ENCODE peak calls at places on chromosomes 5 and 9, in four cellular contexts. N is K562, K is SK-N-SH, W is HepG2. S is an unnamed sample. For H3K9me3, the result is how much of the 10 kb centered on the place peaks cover.

GRCh38 chr9:14389622-14390021 is 75.7 kb upstream of the NFIB start:
- DNase-seq in W (no peak), K (no peak), N (no peak), S (no peak)

GRCh38 chr9:133074111-133074651 is 12.4 kb downstream of the CEL start:
- DNase-seq in K (no peak), W (no peak), N (no peak), S (peak)

GRCh38 chr5:120621339-120621738 is 157.2 kb downstream of the PRR16 start:
- DNase-seq in W (no peak), K (no peak), N (no peak), S (no peak)

GRCh38 chr5:81195334-81195929 is 37.7 kb upstream of the CKMT2 start:
- DNase-seq in K (peak), N (no peak), W (no peak), S (no peak)

GRCh38 chr5:169650701-169651331 is 13.7 kb downstream of the DOCK2 start:
- DNase-seq in N (peak), K (no peak), W (no peak), S (no peak)

GRCh38 chr5:139639619-139640431 is 8.3 kb upstream of the CXXC5 start:
- DNase-seq in N (no peak), W (no peak), K (peak), S (no peak)

GRCh38 chr9:15136646-15137045 is 170.4 kb downstream of the TTC39B start:
- DNase-seq in N (no peak), K (no peak), W (no peak), S (no peak)

GRCh38 chr5:115497200-115497599 is 47.4 kb downstream of the FEM1C start:
- DNase-seq in N (no peak), K (no peak), W (no peak), S (no peak)

GRCh38 chr5:155408465-155408864 is 394.9 kb downstream of the KIF4B start:
- DNase-seq in N (no peak), W (no peak), K (no peak), S (no peak)

GRCh38 chr9:79572032-79572890 is 496 bp downstream of the TLE4 start:
- DNase-seq in N (peak), K (peak), W (no peak), S (no peak)

GRCh38 chr9:129102791-129103594 is 7.6 kb downstream of the CRAT start:
- DNase-seq in K (peak), N (peak), W (peak), S (no peak)

GRCh38 chr5:10701567-10702039 is 59.4 kb downstream of the DAP start:
- DNase-seq in W (peak), K (peak), N (peak), S (no peak)

GRCh38 chr5:138454121-138454520 is 11.2 kb upstream of the EGR1 start:
- DNase-seq in N (no peak), K (no peak), W (no peak), S (no peak)

GRCh38 chr5:45335978-45336377 is 360.2 kb downstream of the HCN1 start:
- DNase-seq in K (no peak), W (no peak), N (no peak), S (no peak)

GRCh38 chr9:4508907-4509589 is 18.8 kb downstream of the SLC1A1 start:
- DNase-seq in N (no peak), W (no peak), K (no peak), S (no peak)

GRCh38 chr5:1950096-1950707 is 67.5 kb upstream of the IRX4 start:
- DNase-seq in W (no peak), K (no peak), N (no peak), S (no peak)

GRCh38 chr9:105205787-105206511 is 38.5 kb upstream of the SLC44A1 start:
- DNase-seq in N (no peak), K (no peak), W (no peak), S (no peak)

GRCh38 chr5:115873392-115873791 is 31.7 kb downstream of the AP3S1 start:
- DNase-seq in K (no peak), N (no peak), W (no peak), S (no peak)

GRCh38 chr5:57316798-57317327 is 143.0 kb downstream of the GPBP1 start:
- DNase-seq in K (no peak), N (no peak), W (no peak), S (no peak)

GRCh38 chr5:173663810-173664526 is 47.5 kb upstream of the BOD1 start:
- DNase-seq in K (no peak), W (no peak), N (peak), S (no peak)

GRCh38 chr9:93244510-93245436 is 60.8 kb downstream of the WNK2 start:
- DNase-seq in N (no peak), W (no peak), K (no peak), S (no peak)

GRCh38 chr9:133893191-133893994 is 98.7 kb downstream of the VAV2 start:
- DNase-seq in N (no peak), K (no peak), W (no peak), S (no peak)

GRCh38 chr5:178468196-178468685 is 122.0 kb downstream of the COL23A1 start:
- DNase-seq in K (no peak), N (no peak), W (no peak), S (no peak)

GRCh38 chr5:1797109-1797800 is 2.4 kb downstream of the MRPL36 start:
- DNase-seq in N (no peak), W (no peak), K (no peak), S (no peak)

GRCh38 chr9:115524467-115525059 is 406.6 kb upstream of the TNC start:
- DNase-seq in K (peak), N (peak), W (peak), S (peak)

DNA sequence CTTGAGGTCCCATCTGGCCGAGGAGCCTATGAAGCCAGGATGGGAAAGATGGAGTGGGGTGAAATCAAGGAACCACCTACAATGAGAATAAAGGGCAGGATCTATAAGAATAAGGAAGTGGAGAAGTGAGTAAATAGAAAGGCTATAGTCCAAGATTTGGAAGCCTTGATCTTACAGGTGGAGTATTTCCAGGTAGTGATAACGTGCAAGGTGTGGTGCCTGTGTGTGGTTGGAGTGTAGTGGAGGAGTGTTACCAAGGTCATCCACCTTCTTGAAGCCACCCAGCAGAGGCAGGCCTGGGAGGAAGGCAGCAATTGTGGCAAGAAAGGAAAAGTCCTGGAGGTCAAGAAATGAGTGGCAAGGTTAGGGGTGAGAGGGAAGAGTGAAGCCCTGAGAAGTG is 72.9 kb downstream of the IQGAP2 start:
- DNase-seq in W (no peak), K (no peak), N (no peak), S (no peak)
- TF ChIP-seq POLR2AphosphoS5 in W (no peak), K (no peak), N (no peak), S (no peak)

DNA sequence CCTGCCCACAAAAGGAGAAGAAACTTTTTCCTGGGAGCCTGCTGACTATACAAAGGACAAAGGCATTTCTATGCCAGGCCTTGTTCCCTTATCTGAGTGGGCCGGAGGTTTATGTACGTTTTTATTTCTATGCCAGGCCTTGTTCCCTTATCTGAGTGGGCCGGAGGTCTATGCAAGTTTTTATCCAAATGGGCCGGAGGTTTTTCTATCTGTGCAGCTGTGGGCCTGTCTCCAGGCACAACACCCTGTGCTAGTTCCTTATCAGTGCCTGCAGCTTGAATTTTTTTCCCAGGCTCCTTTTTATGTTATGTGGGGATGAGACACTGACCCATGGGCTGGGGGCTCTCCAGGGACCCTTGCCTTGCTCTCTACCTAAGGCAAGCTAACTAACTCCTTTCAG is 5.5 kb downstream of the SLC25A2 start:
- DNase-seq in K (no peak), W (no peak), N (no peak), S (no peak)
- H3K9me3 ChIP-seq in K (under half), W (under half), N (under half), S (under half)

GRCh38 chr5:61331407-61332368 is at the start of gene ZSWIM6:
- DNase-seq in W (peak), K (peak), N (peak), S (peak)
- TF ChIP-seq REST in W (no peak), K (peak), N (no peak), S (no peak)

GRCh38 chr9:137700911-137701310 is 82.1 kb downstream of the EHMT1 start:
- DNase-seq in N (no peak), K (no peak), W (no peak), S (no peak)

GRCh38 chr9:137705443-137705863 is 86.6 kb downstream of the EHMT1 start:
- DNase-seq in N (no peak), K (no peak), W (no peak), S (no peak)

GRCh38 chr9:137705906-137706305 is 87.1 kb downstream of the EHMT1 start:
- DNase-seq in N (peak), W (no peak), K (no peak), S (no peak)

GRCh38 chr9:137702615-137703379 is 84.0 kb downstream of the EHMT1 start:
- DNase-seq in N (no peak), K (no peak), W (no peak), S (no peak)

GRCh38 chr9:137703842-137704508 is 85.2 kb downstream of the EHMT1 start:
- DNase-seq in W (no peak), N (no peak), K (no peak), S (no peak)
- TF ChIP-seq POLR2AphosphoS5 in W (no peak), N (no peak), K (no peak), S (no peak)

DNA sequence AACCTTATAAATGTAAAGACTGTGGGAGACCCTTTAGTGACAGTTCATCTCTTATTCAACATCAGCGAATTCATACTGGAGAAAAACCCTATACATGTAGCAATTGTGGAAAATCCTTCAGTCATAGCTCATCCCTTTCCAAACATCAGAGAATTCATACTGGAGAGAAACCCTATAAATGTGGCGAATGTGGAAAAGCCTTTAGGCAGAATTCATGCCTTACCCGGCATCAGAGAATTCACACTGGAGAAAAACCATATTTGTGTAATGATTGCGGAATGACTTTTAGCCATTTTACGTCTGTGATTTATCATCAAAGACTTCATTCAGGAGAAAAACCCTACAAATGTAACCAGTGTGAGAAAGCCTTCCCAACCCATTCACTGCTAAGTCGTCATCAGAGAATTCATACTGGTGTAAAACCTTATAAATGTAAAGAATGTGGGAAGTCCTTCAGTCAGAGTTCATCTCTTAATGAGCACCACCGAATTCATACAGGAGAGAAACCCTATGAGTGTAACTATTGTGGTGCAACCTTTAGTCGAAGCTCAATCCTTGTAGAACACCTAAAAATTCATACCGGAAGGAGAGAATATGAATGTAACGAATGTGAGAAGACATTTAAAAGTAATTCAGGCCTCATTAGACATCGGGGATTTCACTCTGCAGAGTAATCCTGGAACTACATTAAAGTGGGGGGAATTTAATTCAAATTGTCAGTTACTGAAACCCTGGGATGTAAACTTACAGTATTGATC is 17.7 kb downstream of the ZNF483 start:
- DNase-seq in N (no peak), K (no peak), W (no peak), S (no peak)
- H3K9me3 ChIP-seq in N (under half), K (under half), W (half or more), S (half or more)

GRCh38 chr5:144457160-144457559 is 286.5 kb downstream of the KCTD16 start:
- DNase-seq in N (no peak), W (no peak), K (no peak), S (no peak)

GRCh38 chr5:144465441-144465840 is 294.8 kb downstream of the KCTD16 start:
- DNase-seq in W (no peak), N (no peak), K (no peak), S (no peak)

GRCh38 chr5:144460608-144461007 is 289.9 kb downstream of the KCTD16 start:
- DNase-seq in W (no peak), N (no peak), K (no peak), S (no peak)
- TF ChIP-seq REST in W (no peak), N (no peak), K (no peak), S (no peak)

DNA sequence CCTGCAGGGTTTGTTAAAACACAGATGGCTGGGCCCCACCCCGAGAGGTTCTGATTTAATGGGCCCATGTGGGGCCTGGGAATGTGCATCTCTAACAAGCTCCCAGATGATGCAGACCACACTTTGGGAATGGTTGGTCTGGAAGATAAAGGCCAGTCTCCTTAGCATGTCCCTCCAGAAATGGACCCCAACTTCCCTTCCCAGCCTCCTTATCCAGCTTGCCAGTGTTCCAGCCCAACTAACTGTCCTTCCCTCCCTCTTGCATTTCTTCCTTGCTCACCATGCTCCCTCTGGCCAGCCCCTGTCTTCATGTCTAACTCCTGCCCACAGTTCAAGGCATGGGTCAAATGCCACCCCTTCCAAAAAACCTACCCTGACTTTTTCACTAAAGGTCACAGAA is 196.1 kb upstream of the TBC1D2 start:
- DNase-seq in N (no peak), K (no peak), W (no peak), S (no peak)
- TF ChIP-seq POLR2AphosphoS5 in N (no peak), K (no peak), W (no peak), S (no peak)

DNA sequence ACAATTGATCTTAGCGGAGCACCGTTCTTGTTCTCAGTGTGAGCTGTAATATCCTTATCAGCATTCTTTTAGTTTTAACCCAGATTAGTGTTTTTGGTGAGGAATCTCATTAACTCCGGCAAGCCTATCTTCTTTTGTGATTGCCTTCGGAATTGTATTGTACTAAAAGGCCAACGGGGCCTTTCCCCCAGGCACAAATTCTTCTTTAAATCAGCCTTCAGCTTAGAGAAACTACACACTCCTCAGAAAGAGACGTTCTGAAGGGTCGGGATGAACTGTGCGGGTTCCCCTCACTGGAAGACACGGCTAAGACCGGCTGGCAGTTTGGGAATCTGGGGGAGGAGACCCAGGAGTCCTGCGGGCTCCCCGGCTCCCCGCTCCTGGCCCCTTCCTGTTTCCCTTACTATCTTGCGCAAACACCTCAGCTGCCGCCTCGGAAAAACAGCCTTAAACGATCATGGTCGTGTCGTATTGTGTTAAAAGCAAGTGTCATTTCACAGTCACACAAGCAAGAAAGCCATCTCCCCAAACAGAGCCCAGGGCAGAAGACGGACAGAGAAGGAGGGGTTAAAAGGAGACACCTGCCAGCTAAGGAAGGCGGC is 353.1 kb upstream of the IRX2 start:
- DNase-seq in N (no peak), W (no peak), K (no peak), S (no peak)
- H3K9me3 ChIP-seq in N (under half), W (under half), K (under half), S (under half)

GRCh38 chr5:113776168-113776567 is 262.7 kb downstream of the YTHDC2 start:
- DNase-seq in W (no peak), N (no peak), K (no peak), S (no peak)

GRCh38 chr5:113778147-113778546 is 264.7 kb downstream of the YTHDC2 start:
- DNase-seq in N (no peak), W (no peak), K (no peak), S (no peak)

GRCh38 chr5:113771483-113771882 is 258.0 kb downstream of the YTHDC2 start:
- DNase-seq in W (no peak), K (no peak), N (no peak), S (no peak)

GRCh38 chr5:113776832-113777525 is 263.5 kb downstream of the YTHDC2 start:
- DNase-seq in N (no peak), W (peak), K (no peak), S (no peak)
- TF ChIP-seq REST in N (no peak), W (no peak), K (no peak), S (no peak)